ENCODE peak calls at places on chromosomes 7 and 10, in four cellular contexts. B, K, Z and G are unnamed samples.

GRCh38 chr7:30932562-30932961 is 20.9 kb downstream of the AQP1 start:
- DNase-seq in Z (no peak), K (no peak), B (no peak), G (peak)

GRCh38 chr10:101660268-101660667 is 34.7 kb downstream of the FBXW4 start:
- DNase-seq in K (no peak), B (peak), Z (no peak), G (no peak)

GRCh38 chr10:72126184-72126871 is 38.0 kb upstream of the SPOCK2 start:
- DNase-seq in Z (no peak), K (peak), B (no peak), G (peak)

GRCh38 chr10:115979576-115979975 is 293.4 kb downstream of the GFRA1 start:
- DNase-seq in B (no peak), Z (no peak), K (no peak), G (no peak)

GRCh38 chr7:52501696-52502095 is 533.7 kb upstream of the POM121L12 start:
- DNase-seq in Z (no peak), K (no peak), B (no peak), G (no peak)

GRCh38 chr7:123437447-123437995 is 96.9 kb downstream of the IQUB start:
- DNase-seq in Z (no peak), K (no peak), B (no peak), G (no peak)

GRCh38 chr7:96181174-96181573 is 140.7 kb downstream of the SLC25A13 start:
- DNase-seq in Z (no peak), K (no peak), B (no peak), G (no peak)

GRCh38 chr7:45658716-45659495 is 84.7 kb downstream of the ADCY1 start:
- DNase-seq in K (no peak), Z (no peak), B (no peak), G (peak)

GRCh38 chr7:27165089-27165654 is at the start of gene HOXA9:
- DNase-seq in Z (peak), K (no peak), B (peak), G (no peak)

GRCh38 chr7:4164556-4164955 is 517.5 kb upstream of the FOXK1 start:
- DNase-seq in Z (no peak), B (no peak), K (no peak), G (no peak)

GRCh38 chr10:25865267-25865666 is 68.8 kb upstream of the MYO3A start:
- DNase-seq in K (no peak), B (no peak), Z (no peak), G (no peak)

GRCh38 chr10:107831772-107832171 is 667.3 kb upstream of the SORCS1 start:
- DNase-seq in B (no peak), K (no peak), Z (no peak), G (no peak)

GRCh38 chr7:135406908-135407307 is 103.0 kb downstream of the CNOT4 start:
- DNase-seq in Z (no peak), B (no peak), K (no peak), G (no peak)

GRCh38 chr7:131010714-131011436 is 276.9 kb upstream of the KLF14 start:
- DNase-seq in Z (no peak), K (no peak), B (no peak), G (no peak)

GRCh38 chr10:102266670-102267069 is 21.3 kb downstream of the GBF1 start:
- DNase-seq in B (no peak), K (no peak), Z (no peak), G (no peak)

GRCh38 chr7:65938336-65938895 is 43.6 kb downstream of the GUSB start:
- DNase-seq in K (no peak), B (no peak), Z (no peak), G (no peak)

GRCh38 chr7:70563960-70564359 is 568.0 kb upstream of the GALNT17 start:
- DNase-seq in K (no peak), Z (no peak), B (no peak), G (no peak)

GRCh38 chr10:8731415-8732110 is 677.1 kb downstream of the GATA3 start:
- DNase-seq in B (peak), K (no peak), Z (no peak), G (no peak)

GRCh38 chr7:105878746-105879605 is 2.6 kb upstream of the ATXN7L1 start:
- DNase-seq in B (no peak), Z (no peak), K (peak), G (no peak)

GRCh38 chr10:28842321-28842720 is 165.0 kb downstream of the BAMBI start:
- DNase-seq in Z (no peak), K (no peak), B (no peak), G (no peak)

GRCh38 chr10:57983226-57983870 is 284.3 kb downstream of the IPMK start:
- DNase-seq in B (no peak), Z (no peak), K (no peak), G (no peak)